ENCODE peak calls at places on chromosomes 4 and X, in six cellular contexts. E, Z, O, K, W and H are unnamed samples.

GRCh38 chrX:147226801-147227200 is 412.3 kb upstream of the CXorf51A start:
- DNase-seq in O (no peak), E (no peak), K (no peak), Z (no peak), W (no peak), H (no peak)

GRCh38 chr4:168695288-168695687 is 198.4 kb downstream of the PALLD start:
- DNase-seq in O (no peak), W (no peak), Z (no peak), K (no peak), E (no peak), H (no peak)

GRCh38 chrX:1011632-1012283 is 200.7 kb downstream of the CRLF2 start:
- DNase-seq in E (no peak), K (no peak), O (peak; percentile 8), W (no peak), Z (no peak), H (no peak)

GRCh38 chr4:16289872-16290554 is 63.7 kb upstream of the TAPT1 start:
- DNase-seq in O (peak; percentile 37), E (peak; percentile 8), W (peak; percentile 17), K (peak; percentile 22), Z (no peak), H (peak; percentile 34)

GRCh38 chr4:113300384-113301011 is 251.0 kb downstream of the ANK2 start:
- DNase-seq in K (no peak), O (peak; percentile 26), E (peak; percentile 94), W (peak; percentile 62), Z (no peak), H (no peak)

GRCh38 chr4:111961806-111962205 is 183.4 kb upstream of the FAM241A start:
- DNase-seq in Z (no peak), K (no peak), O (no peak), E (peak; percentile 19), W (peak; percentile 56), H (no peak)

GRCh38 chr4:147354271-147354670 is 126.6 kb upstream of the EDNRA start:
- DNase-seq in Z (no peak), O (no peak), K (no peak), E (no peak), W (no peak), H (no peak)

GRCh38 chrX:155112171-155112570 is 40.9 kb downstream of the BRCC3 start:
- DNase-seq in O (no peak), K (no peak), E (no peak), W (no peak), Z (no peak), H (no peak)

GRCh38 chr4:181832305-181832704 is 410.9 kb upstream of the TENM3 start:
- DNase-seq in K (no peak), Z (no peak), O (no peak), W (no peak), E (no peak), H (no peak)

GRCh38 chrX:118349188-118349587 is 3.3 kb downstream of the WDR44 start:
- DNase-seq in O (no peak), K (no peak), W (no peak), Z (no peak), E (no peak), H (no peak)

GRCh38 chr4:68358988-68359387 is 9.1 kb upstream of the YTHDC1 start:
- DNase-seq in E (no peak), K (no peak), W (no peak), Z (no peak), O (no peak), H (no peak)

GRCh38 chr4:124322234-124322831 is 390.2 kb downstream of the ANKRD50 start:
- DNase-seq in O (peak; percentile 37), W (no peak), Z (no peak), E (peak; percentile 13), K (peak; percentile 49), H (no peak)

GRCh38 chrX:41148553-41148952 is 63.3 kb downstream of the USP9X start:
- DNase-seq in E (peak; percentile 75), Z (no peak), K (peak; percentile 5), W (peak; percentile 11), O (no peak), H (no peak)

GRCh38 chr4:180657881-180658280 is 1585.3 kb upstream of the TENM3 start:
- DNase-seq in W (no peak), Z (no peak), O (no peak), K (no peak), E (no peak), H (no peak)

GRCh38 chrX:153681175-153681574 is 6.6 kb upstream of the SLC6A8 start:
- DNase-seq in Z (no peak), O (no peak), K (no peak), W (no peak), E (no peak), H (peak; percentile 17)

GRCh38 chr4:139214039-139214534 is 37.1 kb upstream of the ELF2 start:
- DNase-seq in Z (peak; percentile 22), O (peak; percentile 83), K (no peak), W (no peak), E (no peak), H (peak; percentile 30)

GRCh38 chr4:146495277-146495676 is 26.5 kb downstream of the SLC10A7 start:
- DNase-seq in O (peak; percentile 64), K (no peak), Z (no peak), W (peak; percentile 32), E (peak; percentile 44), H (no peak)

GRCh38 chr4:3250956-3251690 is 2.2 kb downstream of the MSANTD1 start:
- DNase-seq in Z (peak; percentile 11), O (peak; percentile 46), W (no peak), E (no peak), K (no peak), H (no peak)

GRCh38 chr4:152643153-152644035 is 36.4 kb downstream of the TMEM154 start:
- DNase-seq in E (no peak), K (no peak), Z (no peak), O (no peak), W (no peak), H (no peak)

GRCh38 chr4:152640058-152640921 is 39.5 kb downstream of the TMEM154 start:
- DNase-seq in O (no peak), Z (no peak), K (no peak), E (no peak), W (no peak), H (no peak)

DNA sequence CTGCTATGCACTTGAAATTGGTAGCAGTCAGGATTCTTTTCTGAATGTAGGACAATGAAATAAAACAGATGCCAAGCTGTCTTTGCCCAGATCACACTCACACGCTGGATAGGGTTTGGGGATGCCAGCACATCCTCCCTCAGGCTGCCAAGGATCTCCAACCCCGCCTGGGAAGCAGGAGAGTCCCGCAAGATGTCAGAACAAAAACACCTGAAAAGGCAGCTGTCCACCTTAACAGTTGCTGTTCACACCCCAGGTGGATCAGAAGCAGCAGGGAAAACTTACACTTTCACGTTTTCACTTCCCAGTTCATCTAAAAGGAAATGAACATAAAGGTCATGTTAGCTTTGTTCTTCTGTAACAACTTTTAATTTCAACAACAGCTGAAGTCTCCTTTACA is 35.7 kb downstream of the TMEM154 start:
- DNase-seq in E (no peak), K (no peak), Z (no peak), O (no peak), W (no peak), H (no peak)
- H3K4me3 ChIP-seq in E (no peak overlapping the region), K (no peak overlapping the region), Z (no peak overlapping the region), O (no peak overlapping the region), W (no peak overlapping the region), H (no peak overlapping the region)

GRCh38 chr4:114601304-114602052 is 2.9 kb downstream of the UGT8 start:
- DNase-seq in W (no peak), E (no peak), K (no peak), O (no peak), Z (no peak), H (no peak)

GRCh38 chr4:114600066-114600552 is 1.5 kb downstream of the UGT8 start:
- DNase-seq in W (no peak), Z (no peak), O (no peak), K (no peak), E (no peak), H (no peak)

GRCh38 chr4:114606240-114606639 is 7.6 kb downstream of the UGT8 start:
- DNase-seq in W (no peak), E (no peak), O (peak; percentile 79), Z (no peak), K (no peak), H (peak; percentile 27)

GRCh38 chr4:114600672-114601071 is 2.1 kb downstream of the UGT8 start:
- DNase-seq in O (no peak), E (no peak), Z (no peak), K (no peak), W (no peak), H (no peak)

DNA sequence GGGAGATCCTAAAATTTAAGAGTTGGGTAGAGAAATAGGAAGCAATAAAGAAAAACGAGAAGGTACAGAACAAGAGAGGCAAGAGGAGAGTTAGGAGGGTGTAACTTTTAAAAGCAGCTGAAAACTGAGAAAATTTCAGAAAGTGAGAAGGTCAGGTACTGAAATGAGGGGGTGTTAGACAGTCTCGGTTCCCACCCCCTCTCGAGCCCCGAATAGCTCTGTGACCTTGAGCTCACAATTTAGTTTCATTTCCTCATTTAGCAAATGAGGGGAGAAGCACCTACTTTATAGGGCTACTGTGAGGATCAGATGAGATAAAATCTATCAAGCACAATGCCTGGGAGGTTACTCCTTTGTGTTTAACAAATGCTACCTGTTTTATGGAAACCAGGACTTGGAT is 4.8 kb downstream of the UGT8 start:
- DNase-seq in O (peak; percentile 16), E (no peak), Z (no peak), W (no peak), K (no peak), H (no peak)
- H3K4me3 ChIP-seq in O (no peak overlapping the region), E (no peak overlapping the region), Z (no peak overlapping the region), W (no peak overlapping the region), K (no peak overlapping the region), H (no peak overlapping the region)

GRCh38 chrX:13691845-13692334 is 3.0 kb downstream of the RAB9A start:
- DNase-seq in Z (no peak), K (no peak), E (peak; percentile 7), W (no peak), O (peak; percentile 30), H (no peak)
- H3K4me3 ChIP-seq in Z (no peak overlapping the region), K (no peak overlapping the region), E (no peak overlapping the region), W (no peak overlapping the region), O (no peak overlapping the region), H (no peak overlapping the region)

DNA sequence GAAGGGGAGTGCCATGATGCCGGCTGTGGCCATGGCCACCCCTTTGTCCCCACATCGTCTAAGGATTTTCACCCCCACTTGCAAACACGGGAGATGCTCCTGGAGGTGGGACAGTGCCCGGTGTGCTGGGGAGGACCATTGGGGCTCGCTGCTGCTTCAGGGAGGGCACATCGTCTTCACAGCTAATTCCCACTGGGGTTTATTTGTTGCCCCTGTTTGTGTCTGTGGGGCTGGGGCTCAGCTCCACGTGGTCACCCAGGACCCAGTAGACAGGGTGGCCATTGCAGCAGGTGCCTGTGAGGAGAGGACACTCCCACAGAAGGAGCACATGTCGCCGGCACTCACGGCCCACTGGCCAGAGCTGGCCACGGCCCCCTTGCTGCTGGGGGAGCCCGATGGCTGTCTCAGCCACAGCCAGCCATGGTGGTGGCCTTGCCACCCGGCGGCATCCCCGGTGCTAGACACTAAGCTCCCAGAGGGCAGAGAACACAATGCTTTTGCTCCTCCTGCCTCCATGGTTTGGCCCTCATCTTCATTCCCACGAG is 27.8 kb upstream of the GRPEL1 start:
- DNase-seq in W (no peak), K (no peak), Z (no peak), O (no peak), E (no peak), H (no peak)
- H3K4me3 ChIP-seq in W (no peak overlapping the region), K (no peak overlapping the region), Z (no peak overlapping the region), O (no peak overlapping the region), E (no peak overlapping the region), H (no peak overlapping the region)